ENCODE peak calls at places on chromosomes 11 and 22, in six cellular contexts. J is SK-N-SH; E is kidney tubule cell; I is stimulated activated CD4-positive, alpha-beta T cell treated with anti-CD3 and anti-CD28 coated beads, TNF-alpha, amount 100 ng/mL, for 24 hours; B is small intestine; N is GM10248. K is an unnamed sample.

GRCh38 chr22:39567135-39567946 is 3.2 kb upstream of the CACNA1I start:
- DNase-seq in J (no peak), E (no peak), I (peak), B (peak), N (no peak), K (no peak)

GRCh38 chr11:18408558-18409242 is 3.4 kb upstream of the LDHC start:
- DNase-seq in J (no peak), E (peak), I (no peak), B (no peak), N (no peak), K (peak)

GRCh38 chr11:69049490-69049867 is 747 bp downstream of the TPCN2 start:
- DNase-seq in J (peak), E (no peak), I (no peak), B (no peak), N (no peak), K (peak)

GRCh38 chr11:134445601-134446325 is 33.7 kb upstream of the B3GAT1 start:
- DNase-seq in J (peak), E (no peak), I (no peak), B (no peak), N (no peak), K (no peak)

GRCh38 chr11:4072668-4073285 is 21.8 kb upstream of the RRM1 start:
- DNase-seq in J (peak), E (peak), I (no peak), B (peak), N (peak), K (peak)

GRCh38 chr11:24239016-24239720 is 257.7 kb upstream of the LUZP2 start:
- DNase-seq in J (no peak), E (peak), I (no peak), B (no peak), N (no peak), K (no peak)

GRCh38 chr11:98059488-98059887 is 961.3 kb upstream of the CNTN5 start:
- DNase-seq in J (no peak), E (no peak), I (no peak), B (no peak), N (no peak), K (no peak)

GRCh38 chr11:70569996-70570692 is 171.8 kb downstream of the CTTN start:
- DNase-seq in J (no peak), E (no peak), I (no peak), B (no peak), N (no peak), K (no peak)

GRCh38 chr11:12159351-12160099 is 49.1 kb downstream of the MICAL2 start:
- DNase-seq in J (no peak), E (peak), I (no peak), B (no peak), N (no peak), K (no peak)

GRCh38 chr11:24293964-24294363 is 202.9 kb upstream of the LUZP2 start:
- DNase-seq in J (no peak), E (no peak), I (no peak), B (no peak), N (no peak), K (no peak)

GRCh38 chr11:78351979-78352731 is 65.5 kb downstream of the GAB2 start:
- DNase-seq in J (peak), E (no peak), I (no peak), B (no peak), N (no peak), K (no peak)

GRCh38 chr11:130633466-130633865 is 185.0 kb downstream of the ADAMTS15 start:
- DNase-seq in J (no peak), E (peak), I (no peak), B (no peak), N (no peak), K (no peak)

GRCh38 chr22:38454011-38454360 is 1.0 kb downstream of the KCNJ4 start:
- DNase-seq in J (no peak), E (no peak), I (no peak), B (no peak), N (no peak), K (no peak)

GRCh38 chr22:44330188-44330726 is 17.5 kb upstream of the SHISAL1 start:
- DNase-seq in J (no peak), E (no peak), I (no peak), B (no peak), N (no peak), K (no peak)

GRCh38 chr11:64074239-64074638 is 38.5 kb downstream of the FLRT1 start:
- DNase-seq in J (no peak), E (no peak), I (peak), B (no peak), N (no peak), K (no peak)

GRCh38 chr11:1340111-1340510 is 30.7 kb upstream of the TOLLIP start:
- DNase-seq in J (no peak), E (no peak), I (no peak), B (no peak), N (no peak), K (no peak)

GRCh38 chr11:73012121-73012863 is 129.8 kb downstream of the FCHSD2 start:
- DNase-seq in J (no peak), E (no peak), I (no peak), B (no peak), N (no peak), K (no peak)

GRCh38 chr22:30328466-30329049 is 1.8 kb upstream of the TBC1D10A start:
- DNase-seq in J (no peak), E (peak), I (no peak), B (no peak), N (no peak), K (no peak)

GRCh38 chr11:61730222-61730994 is 22.0 kb upstream of the MYRF start:
- DNase-seq in J (no peak), E (peak), I (no peak), B (peak), N (no peak), K (peak)

GRCh38 chr11:360326-361280 is 8.7 kb upstream of the B4GALNT4 start:
- DNase-seq in J (no peak), E (no peak), I (no peak), B (no peak), N (no peak), K (no peak)

GRCh38 chr11:111510311-111510710 is 1.9 kb downstream of the BTG4 start:
- DNase-seq in J (no peak), E (no peak), I (no peak), B (no peak), N (no peak), K (no peak)